ENCODE peak calls at places on chromosomes 4 and X, in seven cellular contexts. P is stomach, B is tibial nerve, D is adrenal gland, Q is upper lobe of left lung, U is suprapubic skin, V is Peyer's patch. C is an unnamed sample.

GRCh38 chr4:150739591-150739990 is 157.6 kb downstream of the MAB21L2 start:
- DNase-seq in Q (no peak), D (no peak), P (no peak), U (no peak), B (no peak), V (no peak), C (no peak)

GRCh38 chrX:70479970-70480659 is 35.5 kb downstream of the DLG3 start:
- DNase-seq in B (no peak), U (no peak), P (peak), Q (no peak), D (peak), V (peak), C (no peak)

GRCh38 chrX:150983526-150984163 is 510 bp downstream of the HMGB3 start:
- DNase-seq in U (no peak), V (no peak), B (no peak), Q (no peak), D (no peak), P (no peak), C (no peak)

GRCh38 chr4:5101571-5101970 is 50.3 kb downstream of the STK32B start:
- DNase-seq in P (no peak), U (no peak), V (no peak), D (no peak), Q (no peak), B (no peak), C (no peak)

GRCh38 chr4:113760852-113761681 is 471 bp downstream of the CAMK2D start:
- DNase-seq in V (peak), D (peak), B (peak), Q (peak), U (peak), P (peak), C (peak)

GRCh38 chrX:10900585-10901289 is 210.4 kb upstream of the HCCS start:
- DNase-seq in Q (no peak), P (no peak), V (no peak), U (no peak), D (no peak), B (no peak), C (no peak)

GRCh38 chrX:73916931-73917657 is 354.1 kb downstream of the CHIC1 start:
- DNase-seq in B (no peak), V (no peak), D (no peak), U (no peak), P (no peak), Q (no peak), C (no peak)

GRCh38 chr4:7771541-7772507 is 167.8 kb downstream of the AFAP1 start:
- DNase-seq in B (no peak), D (no peak), U (no peak), Q (no peak), P (no peak), V (peak), C (no peak)

GRCh38 chrX:17007134-17007768 is 60.8 kb downstream of the REPS2 start:
- DNase-seq in B (no peak), D (peak), Q (peak), P (no peak), U (no peak), V (no peak), C (no peak)

GRCh38 chr4:2367626-2368025 is 50.8 kb downstream of the ZFYVE28 start:
- DNase-seq in Q (no peak), V (no peak), U (no peak), D (no peak), B (no peak), P (no peak), C (no peak)

GRCh38 chrX:115494133-115494532 is 66.8 kb upstream of the PLS3 start:
- DNase-seq in B (no peak), Q (no peak), D (no peak), P (no peak), U (no peak), V (no peak), C (no peak)

GRCh38 chr4:103996637-103997036 is 276.9 kb upstream of the TACR3 start:
- DNase-seq in D (peak), Q (peak), U (no peak), V (no peak), P (no peak), B (no peak), C (peak)

GRCh38 chrX:100216083-100216482 is 194.0 kb downstream of the PCDH19 start:
- DNase-seq in Q (no peak), V (no peak), D (no peak), U (no peak), B (no peak), P (no peak), C (no peak)
- H3K4me3 ChIP-seq in Q (no peak), V (no peak), D (no peak), U (no peak), B (no peak), P (no peak), C (no peak)

GRCh38 chrX:24464498-24464835 is 619 bp upstream of the PDK3 start:
- DNase-seq in P (no peak), Q (no peak), D (peak), U (no peak), B (peak), V (no peak), C (no peak)

GRCh38 chrX:24463077-24463476 is 2.0 kb upstream of the PDK3 start:
- DNase-seq in V (no peak), P (no peak), U (no peak), D (no peak), B (no peak), Q (no peak), C (no peak)

GRCh38 chrX:24466025-24466424 is 939 bp downstream of the PDK3 start:
- DNase-seq in Q (no peak), U (no peak), V (no peak), B (peak), D (no peak), P (no peak), C (no peak)

GRCh38 chrX:24465524-24465850 is 401 bp downstream of the PDK3 start:
- DNase-seq in P (no peak), V (peak), U (no peak), D (no peak), B (no peak), Q (no peak), C (no peak)

GRCh38 chrX:24464836-24465523 is at the start of gene PDK3:
- DNase-seq in B (peak), D (peak), Q (peak), U (peak), V (peak), P (peak), C (peak)
- TF ChIP-seq POLR2A in B (peak), D (peak), Q (peak), U (no peak), V (peak), P (no peak), C (no peak)

GRCh38 chrX:103533428-103534216 is 14.3 kb upstream of the RAB40A start:
- DNase-seq in V (peak), U (peak), Q (peak), P (peak), D (peak), B (peak), C (peak)
- H3K4me3 ChIP-seq in V (peak), U (peak), Q (peak), P (peak), D (no peak), B (peak), C (no peak)

DNA sequence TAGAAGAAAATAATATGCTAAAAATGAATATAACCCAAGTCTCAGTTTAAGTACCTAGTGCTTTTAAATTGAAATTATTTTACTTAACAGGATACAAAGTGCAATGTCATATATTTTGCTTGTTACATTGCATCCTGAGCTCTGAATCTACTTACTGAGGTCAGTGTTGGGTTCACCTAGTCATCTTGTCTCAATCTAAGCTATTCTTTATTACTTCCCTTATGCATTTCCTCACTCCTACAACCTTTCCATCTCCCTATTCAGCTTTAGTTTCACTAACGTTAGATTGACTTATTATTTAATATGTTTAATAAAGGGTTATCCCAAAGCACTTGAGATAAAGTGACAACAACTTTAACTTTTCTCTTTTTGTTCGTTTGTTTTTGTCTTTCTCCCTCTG is 483.7 kb downstream of the FSTL5 start:
- DNase-seq in U (no peak), Q (no peak), P (no peak), V (no peak), D (no peak), B (no peak), C (no peak)
- TF ChIP-seq POLR2A in U (no peak), Q (no peak), P (no peak), V (no peak), D (no peak), B (no peak), C (no peak)

DNA sequence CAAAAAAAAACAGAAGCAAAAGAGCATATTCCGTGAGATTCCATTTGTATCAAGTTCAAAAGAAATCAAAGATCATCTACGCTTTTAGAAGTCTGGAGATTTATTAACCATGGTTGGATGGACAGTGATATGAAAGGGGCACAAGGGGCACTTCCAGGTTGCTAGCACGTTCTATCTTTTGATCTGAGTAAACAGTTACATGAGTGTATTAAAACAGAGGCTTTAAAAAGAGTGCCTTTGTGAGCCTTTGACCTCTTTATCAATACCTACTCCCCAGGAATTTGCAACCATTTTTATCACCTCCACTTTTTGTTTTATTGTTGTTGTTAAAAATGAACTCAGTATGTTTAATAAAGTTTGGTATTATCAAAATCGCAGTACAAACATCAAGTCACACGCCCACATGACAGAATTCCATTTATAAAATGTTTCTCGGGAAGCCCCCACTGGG is 72.4 kb upstream of the UCP1 start:
- DNase-seq in V (no peak), Q (no peak), P (no peak), B (no peak), D (no peak), U (no peak), C (no peak)
- H3K4me3 ChIP-seq in V (peak), Q (peak), P (peak), B (no peak), D (no peak), U (no peak), C (no peak)

C was measured in lower leg skin.